ENCODE peak calls at places on chromosome 17, in four cellular contexts. D is right lobe of liver; M is naive thymus-derived CD4-positive, alpha-beta T cell; Y is body of pancreas. Z is an unnamed sample. For H3K36me3, the result is how much of the 10 kb centered on the place peaks cover.

GRCh38 chr17:69864531-69864930 is 210.5 kb upstream of the KCNJ16 start:
- DNase-seq in D (no peak), M (no peak), Y (no peak), Z (no peak)

GRCh38 chr17:44400226-44400847 is 10.9 kb upstream of the ITGA2B start:
- DNase-seq in D (no peak), M (no peak), Y (no peak), Z (no peak)

GRCh38 chr17:33118391-33118790 is 126.7 kb downstream of the SPACA3 start:
- DNase-seq in D (no peak), M (no peak), Y (no peak), Z (no peak)

GRCh38 chr17:49910094-49910857 is 58.7 kb upstream of the DLX4 start:
- DNase-seq in D (no peak), M (no peak), Y (peak), Z (no peak)

GRCh38 chr17:82172461-82173160 is 40.0 kb downstream of the CCDC57 start:
- DNase-seq in D (no peak), M (no peak), Y (no peak), Z (no peak)

GRCh38 chr17:75270966-75271232 is at the start of gene MIF4GD:
- DNase-seq in D (no peak), M (no peak), Y (no peak), Z (no peak)

GRCh38 chr17:44940768-44941167 is 6.8 kb downstream of the KIF18B start:
- DNase-seq in D (no peak), M (no peak), Y (no peak), Z (no peak)

GRCh38 chr17:35127751-35128514 is 6.5 kb downstream of the FNDC8 start:
- DNase-seq in D (no peak), M (no peak), Y (peak), Z (no peak)

GRCh38 chr17:18980682-18981384 is 23.7 kb downstream of the FAM83G start:
- DNase-seq in D (no peak), M (no peak), Y (no peak), Z (no peak)

GRCh38 chr17:6567528-6568185 is 11.3 kb upstream of the PITPNM3 start:
- DNase-seq in D (peak), M (no peak), Y (no peak), Z (no peak)

GRCh38 chr17:6257339-6257738 is 177.6 kb downstream of the AIPL1 start:
- DNase-seq in D (no peak), M (no peak), Y (no peak), Z (no peak)

GRCh38 chr17:34252890-34253525 is 2.1 kb upstream of the CCL2 start:
- DNase-seq in D (no peak), M (no peak), Y (no peak), Z (no peak)

GRCh38 chr17:57574040-57574513 is 171.0 kb downstream of the CCDC182 start:
- DNase-seq in D (no peak), M (no peak), Y (peak), Z (peak)

GRCh38 chr17:50316016-50316587 is 29.8 kb upstream of the XYLT2 start:
- DNase-seq in D (no peak), M (no peak), Y (no peak), Z (no peak)

GRCh38 chr17:37500378-37500777 is 10.7 kb downstream of the DUSP14 start:
- DNase-seq in D (no peak), M (no peak), Y (no peak), Z (no peak)

GRCh38 chr17:49635121-49635520 is 42.8 kb downstream of the SPOP start:
- DNase-seq in D (no peak), M (no peak), Y (no peak), Z (no peak)

GRCh38 chr17:74731347-74731605 is 5.8 kb upstream of the RAB37 start:
- DNase-seq in D (no peak), M (no peak), Y (no peak), Z (no peak)

GRCh38 chr17:57665128-57665527 is 80.0 kb downstream of the CCDC182 start:
- DNase-seq in D (peak), M (no peak), Y (no peak), Z (no peak)

GRCh38 chr17:63949576-63950250 is 17.6 kb upstream of the CD79B start:
- DNase-seq in D (no peak), M (no peak), Y (no peak), Z (no peak)

GRCh38 chr17:8384801-8385335 is 1.9 kb upstream of the RPL26 start:
- DNase-seq in D (no peak), M (no peak), Y (no peak), Z (no peak)

GRCh38 chr17:47323382-47324223 is at the start of gene EFCAB13:
- DNase-seq in D (peak), M (peak), Y (peak), Z (peak)

GRCh38 chr17:3796822-3797170 is 4.2 kb downstream of the ITGAE start:
- DNase-seq in D (no peak), M (no peak), Y (no peak), Z (no peak)

GRCh38 chr17:773467-774319 is 8.4 kb downstream of the GLOD4 start:
- DNase-seq in D (no peak), M (no peak), Y (no peak), Z (no peak)

GRCh38 chr17:909642-910323 is 69.8 kb downstream of the NXN start:
- DNase-seq in D (no peak), M (no peak), Y (no peak), Z (no peak)

GRCh38 chr17:72472116-72472515 is 351.3 kb downstream of the SOX9 start:
- DNase-seq in D (no peak), M (no peak), Y (no peak), Z (no peak)

GRCh38 chr17:49315974-49316570 is 46.0 kb downstream of the ZNF652 start:
- DNase-seq in D (no peak), M (no peak), Y (no peak), Z (no peak)

GRCh38 chr17:31550389-31551056 is 159.0 kb downstream of the RAB11FIP4 start:
- DNase-seq in D (no peak), M (peak), Y (no peak), Z (no peak)

GRCh38 chr17:15498107-15498506 is 30.7 kb upstream of the CDRT4 start:
- DNase-seq in D (no peak), M (no peak), Y (no peak), Z (no peak)

GRCh38 chr17:79165296-79165695 is 90.7 kb downstream of the ENGASE start:
- DNase-seq in D (no peak), M (no peak), Y (no peak), Z (no peak)

GRCh38 chr17:81808778-81809555 is 5.0 kb downstream of the GCGR start:
- DNase-seq in D (no peak), M (no peak), Y (no peak), Z (no peak)

GRCh38 chr17:40317345-40317873 is 8.4 kb downstream of the RARA start:
- DNase-seq in D (no peak), M (no peak), Y (peak), Z (peak)

GRCh38 chr17:72775914-72776313 is 316.6 kb downstream of the SLC39A11 start:
- DNase-seq in D (no peak), M (no peak), Y (no peak), Z (no peak)

GRCh38 chr17:39406951-39407350 is 5.5 kb upstream of the FBXL20 start:
- DNase-seq in D (no peak), M (no peak), Y (no peak), Z (no peak)

GRCh38 chr17:39818282-39819000 is 45.7 kb downstream of the IKZF3 start:
- DNase-seq in D (no peak), M (no peak), Y (no peak), Z (no peak)

GRCh38 chr17:39579318-39580081 is 28.2 kb downstream of the NEUROD2 start:
- DNase-seq in D (no peak), M (no peak), Y (no peak), Z (peak)

GRCh38 chr17:142876-143784 is 5.8 kb downstream of the SCGB1C2 start:
- DNase-seq in D (peak), M (no peak), Y (peak), Z (peak)

GRCh38 chr17:78176548-78177025 is 8.2 kb downstream of the SYNGR2 start:
- DNase-seq in D (peak), M (peak), Y (peak), Z (peak)

GRCh38 chr17:78131172-78132085 is 858 bp downstream of the TMC8 start:
- DNase-seq in D (no peak), M (no peak), Y (no peak), Z (peak)

GRCh38 chr17:42780816-42781638 is 617 bp downstream of the WNK4 start:
- DNase-seq in D (no peak), M (no peak), Y (no peak), Z (no peak)

GRCh38 chr17:28345420-28346198 is 10.0 kb downstream of the TNFAIP1 start:
- DNase-seq in D (peak), M (no peak), Y (peak), Z (peak)
- H3K36me3 ChIP-seq in D (half or more), M (under half), Y (under half), Z (half or more)

GRCh38 chr17:27498615-27499316 is 42.5 kb downstream of the KSR1 start:
- DNase-seq in D (no peak), M (no peak), Y (no peak), Z (no peak)
- H3K27ac ChIP-seq in D (no peak), M (no peak), Y (peak), Z (no peak)

GRCh38 chr17:60369727-60370126 is 22.2 kb downstream of the USP32 start:
- DNase-seq in D (no peak), M (no peak), Y (no peak), Z (no peak)

GRCh38 chr17:60371818-60372510 is 20.0 kb downstream of the USP32 start:
- DNase-seq in D (no peak), M (no peak), Y (no peak), Z (no peak)

GRCh38 chr17:60372790-60373483 is 19.0 kb downstream of the USP32 start:
- DNase-seq in D (no peak), M (no peak), Y (no peak), Z (no peak)

DNA sequence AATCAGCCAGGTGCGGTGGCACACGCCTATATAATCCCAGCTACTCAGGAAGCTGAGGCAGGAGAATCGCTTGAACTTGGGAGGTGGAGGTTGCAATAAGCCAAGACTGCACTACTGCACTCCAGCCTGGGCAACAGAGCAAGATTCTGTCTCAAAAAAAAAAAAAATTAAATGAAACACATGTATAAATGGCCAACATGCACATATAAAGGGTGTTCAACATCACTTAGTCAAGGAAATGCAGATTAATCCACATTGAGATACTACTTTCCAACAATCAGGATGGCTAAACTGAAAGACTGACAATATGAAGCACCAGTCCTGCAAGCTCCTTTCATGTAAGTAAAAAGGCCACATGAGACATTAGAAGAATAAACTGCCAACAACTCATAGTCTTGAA is 20.5 kb downstream of the USP32 start:
- DNase-seq in D (no peak), M (no peak), Y (no peak), Z (no peak)
- H3K4me3 ChIP-seq in D (no peak), M (no peak), Y (no peak), Z (no peak)

GRCh38 chr17:17224137-17224536 is 12.8 kb downstream of the FLCN start:
- DNase-seq in D (no peak), M (no peak), Y (no peak), Z (no peak)

GRCh38 chr17:17227608-17228520 is 9.1 kb downstream of the FLCN start:
- DNase-seq in D (peak), M (no peak), Y (peak), Z (peak)

GRCh38 chr17:17225901-17226300 is 11.1 kb downstream of the FLCN start:
- DNase-seq in D (no peak), M (no peak), Y (no peak), Z (peak)

GRCh38 chr17:17228521-17229279 is 8.3 kb downstream of the FLCN start:
- DNase-seq in D (peak), M (no peak), Y (no peak), Z (no peak)

GRCh38 chr17:17226451-17227265 is 10.3 kb downstream of the FLCN start:
- DNase-seq in D (no peak), M (no peak), Y (no peak), Z (no peak)
- H3K36me3 ChIP-seq in D (half or more), M (under half), Y (under half), Z (half or more)

DNA sequence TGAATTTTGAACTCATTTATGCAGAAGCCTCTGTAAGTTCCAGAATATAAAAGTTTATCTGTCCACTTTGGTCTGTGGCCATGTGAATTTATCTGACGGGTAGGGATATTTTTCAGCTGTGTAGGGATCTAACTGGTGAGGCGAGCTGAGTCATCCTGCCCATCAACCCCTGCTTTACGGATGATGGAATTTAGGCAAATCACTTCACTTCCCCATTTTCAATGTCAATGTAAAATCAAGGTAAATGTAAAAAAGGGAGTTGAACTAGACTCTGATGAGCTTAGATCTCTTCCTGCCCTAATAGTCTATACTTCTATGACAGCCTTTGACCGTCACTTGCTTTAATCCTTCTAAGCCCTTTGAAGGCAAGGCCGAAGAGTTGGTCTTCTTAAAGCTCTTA is 2.6 kb downstream of the SLC16A6 start:
- DNase-seq in D (no peak), M (no peak), Y (peak), Z (no peak)
- H3K27ac ChIP-seq in D (no peak), M (no peak), Y (no peak), Z (no peak)

DNA sequence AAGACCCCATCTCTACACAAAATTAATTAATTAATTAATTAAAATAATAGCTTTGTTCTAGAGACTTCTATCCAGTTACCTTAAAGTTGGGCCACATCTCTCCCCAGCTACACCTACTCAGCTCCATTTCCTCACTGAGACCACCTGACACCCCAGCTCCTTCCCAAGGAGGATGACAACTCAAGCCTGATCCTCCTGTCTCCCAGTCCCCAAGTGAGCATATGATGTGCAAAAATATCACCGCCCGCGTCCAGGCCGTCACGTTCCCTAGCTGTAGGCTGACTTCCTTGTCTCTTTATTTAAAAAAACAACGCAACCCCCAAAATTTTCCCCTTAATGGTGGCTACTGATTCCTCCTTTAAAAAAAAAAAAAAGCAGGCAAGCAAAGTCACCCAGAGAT is 120.2 kb upstream of the RCVRN start:
- DNase-seq in D (no peak), M (no peak), Y (no peak), Z (no peak)
- H3K4me3 ChIP-seq in D (no peak), M (no peak), Y (no peak), Z (no peak)

Z was measured in heart left ventricle.